ENCODE peak calls at places on chromosomes 13 and 19, in seven cellular contexts. Q is IMR-90, E is mesenchymal stem cell, H is neuronal stem cell, W is mesendoderm, V is H1, G is H9. T is an unnamed sample.

GRCh38 chr13:75279834-75280369 is 202.1 kb downstream of the TBC1D4 start:
- DNase-seq in E (no peak), V (no peak), Q (no peak), W (peak; percentile 47), G (no peak), H (no peak), T (no peak)

GRCh38 chr13:24006520-24007248 is 109.4 kb upstream of the C1QTNF9B start:
- DNase-seq in Q (no peak), V (no peak), W (no peak), G (no peak), H (no peak), E (no peak), T (no peak)

GRCh38 chr19:55494172-55494761 is 6.0 kb downstream of the SSC5D start:
- DNase-seq in E (no peak), H (no peak), G (no peak), V (no peak), W (no peak), Q (peak; percentile 75), T (no peak)

GRCh38 chr19:28966737-28967401 is 246.1 kb downstream of the UQCRFS1 start:
- DNase-seq in H (no peak), Q (no peak), G (no peak), V (no peak), E (no peak), W (no peak), T (no peak)

GRCh38 chr19:30694156-30694555 is 322.0 kb downstream of the ZNF536 start:
- DNase-seq in V (no peak), E (no peak), Q (no peak), G (no peak), H (no peak), W (no peak), T (no peak)

GRCh38 chr19:50479761-50480251 is 3.2 kb upstream of the GARIN5A start:
- DNase-seq in E (no peak), W (no peak), Q (no peak), H (no peak), G (no peak), V (no peak), T (no peak)

GRCh38 chr13:45518525-45519235 is 53.9 kb downstream of the COG3 start:
- DNase-seq in G (no peak), W (peak; percentile 81), H (no peak), E (peak; percentile 31), V (no peak), Q (peak; percentile 90), T (peak; percentile 81)

GRCh38 chr13:54356209-54356608 is 1327.6 kb downstream of the OLFM4 start:
- DNase-seq in W (peak; percentile 96), Q (no peak), V (no peak), H (no peak), E (no peak), G (no peak), T (no peak)

GRCh38 chr19:2609389-2610116 is 92.9 kb downstream of the GNG7 start:
- DNase-seq in V (no peak), G (no peak), W (no peak), H (no peak), Q (no peak), E (no peak), T (no peak)

GRCh38 chr13:110320645-110321044 is 13.6 kb downstream of the COL4A2 start:
- DNase-seq in V (no peak), E (no peak), G (no peak), Q (no peak), W (no peak), H (no peak), T (no peak)

GRCh38 chr13:103190841-103191240 is 124.6 kb upstream of the SLC10A2 start:
- DNase-seq in G (no peak), H (no peak), W (no peak), E (no peak), V (no peak), Q (no peak), T (no peak)

GRCh38 chr13:39766464-39767167 is 111.2 kb downstream of the COG6 start:
- DNase-seq in V (no peak), E (no peak), G (no peak), Q (no peak), W (no peak), H (no peak), T (no peak)

GRCh38 chr19:5367530-5368133 is 27.0 kb upstream of the PTPRS start:
- DNase-seq in W (no peak), H (no peak), Q (no peak), V (no peak), E (no peak), G (no peak), T (no peak)

GRCh38 chr19:926595-927043 is 784 bp downstream of the ARID3A start:
- DNase-seq in E (peak; percentile 32), Q (no peak), H (no peak), V (no peak), W (peak; percentile 69), G (no peak), T (peak; percentile 70)

GRCh38 chr13:42967660-42968059 is 24.4 kb downstream of the EPSTI1 start:
- DNase-seq in G (no peak), W (no peak), H (no peak), E (no peak), Q (no peak), V (no peak), T (no peak)

GRCh38 chr13:111337206-111337605 is 16.8 kb downstream of the TEX29 start:
- DNase-seq in E (peak; percentile 74), V (no peak), H (no peak), W (no peak), G (peak; percentile 5), Q (peak; percentile 96), T (peak; percentile 64)

GRCh38 chr19:35755550-35756371 is 1.1 kb downstream of the HSPB6 start:
- DNase-seq in G (peak; percentile 39), Q (peak; percentile 55), W (no peak), H (no peak), E (peak; percentile 46), V (no peak), T (peak; percentile 14)

GRCh38 chr13:77067519-77067918 is 40.6 kb upstream of the FBXL3 start:
- DNase-seq in E (no peak), G (no peak), V (no peak), Q (no peak), H (no peak), W (no peak), T (no peak)

GRCh38 chr13:102597029-102598015 is 536 bp downstream of the TPP2 start:
- DNase-seq in Q (peak; percentile 52), H (peak; percentile 9), V (no peak), E (peak; percentile 59), G (no peak), W (peak; percentile 35), T (peak; percentile 24)

GRCh38 chr19:6891761-6892385 is 4.5 kb downstream of the ADGRE1 start:
- DNase-seq in E (no peak), V (no peak), G (no peak), Q (no peak), H (no peak), W (no peak), T (no peak)

GRCh38 chr13:38350114-38350617 is 515 bp downstream of the UFM1 start:
- DNase-seq in V (peak; percentile 59), H (no peak), G (no peak), Q (peak; percentile 50), E (no peak), W (peak; percentile 63), T (peak; percentile 50)

GRCh38 chr13:76939215-76939614 is 9.1 kb upstream of the ACOD1 start:
- DNase-seq in E (peak; percentile 10), V (no peak), W (no peak), Q (peak; percentile 41), G (no peak), H (no peak), T (peak; percentile 79)

GRCh38 chr13:76379341-76380105 is 506.7 kb downstream of the KCTD12 start:
- DNase-seq in G (no peak), H (no peak), V (no peak), Q (no peak), W (no peak), E (no peak), T (no peak)

GRCh38 chr13:64553411-64554129 is 2676.6 kb downstream of the PCDH9 start:
- DNase-seq in W (no peak), G (no peak), E (peak; percentile 60), V (no peak), Q (peak; percentile 42), H (no peak), T (no peak)

GRCh38 chr13:112200200-112200599 is 133.3 kb downstream of the SOX1 start:
- DNase-seq in E (no peak), W (no peak), H (no peak), Q (no peak), G (no peak), V (no peak), T (no peak)

GRCh38 chr13:40254394-40254793 is 412.0 kb downstream of the FOXO1 start:
- DNase-seq in H (no peak), E (no peak), Q (no peak), V (no peak), G (no peak), W (peak; percentile 62), T (peak; percentile 20)

GRCh38 chr13:110942248-110942981 is 27.5 kb upstream of the ANKRD10 start:
- DNase-seq in G (no peak), E (peak; percentile 14), V (no peak), W (no peak), Q (peak; percentile 44), H (no peak), T (peak; percentile 37)

GRCh38 chr13:89937420-89937819 is 1410.1 kb upstream of the MIR17HG start:
- DNase-seq in W (no peak), Q (no peak), V (no peak), G (no peak), E (no peak), H (no peak), T (no peak)
- H2BK5ac ChIP-seq in W (no peak overlapping the region), Q (no peak overlapping the region), V (no peak overlapping the region), G (no peak overlapping the region), E (no peak overlapping the region), H (no peak overlapping the region), T (no peak overlapping the region)

DNA sequence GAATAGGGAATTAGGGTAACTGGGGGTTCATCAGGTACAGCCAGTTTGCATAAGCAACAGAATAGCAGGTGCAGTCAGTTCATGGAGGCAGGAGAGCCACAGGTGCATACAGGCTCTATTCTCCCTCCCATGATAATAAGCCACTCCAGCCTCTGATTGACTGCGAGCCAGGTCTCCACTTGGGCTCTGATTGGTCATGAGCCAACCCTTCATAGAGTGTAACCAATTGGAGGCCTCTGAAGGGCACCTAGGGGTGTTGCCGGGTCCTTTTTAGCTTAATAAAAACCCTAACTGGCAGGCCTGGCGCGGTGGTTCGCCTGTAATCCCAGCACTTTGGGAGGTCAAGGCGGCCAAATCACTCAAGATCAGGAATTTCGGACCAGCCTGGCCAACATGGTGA is 8.7 kb upstream of the CKM start:
- DNase-seq in W (no peak), Q (no peak), H (no peak), V (no peak), E (no peak), G (peak; percentile 55), T (no peak)
- H2BK5ac ChIP-seq in W (no peak overlapping the region), Q (no peak overlapping the region), H (no peak overlapping the region), V (no peak overlapping the region), E (no peak overlapping the region), G (no peak overlapping the region), T (no peak overlapping the region)

GRCh38 chr13:113920606-113921306 is 53.1 kb downstream of the C13orf46 start:
- DNase-seq in H (no peak), W (no peak), V (no peak), G (no peak), E (no peak), Q (no peak), T (no peak)
- H2BK5ac ChIP-seq in H (no peak overlapping the region), W (no peak overlapping the region), V (no peak overlapping the region), G (no peak overlapping the region), E (no peak overlapping the region), Q (no peak overlapping the region), T (no peak overlapping the region)

DNA sequence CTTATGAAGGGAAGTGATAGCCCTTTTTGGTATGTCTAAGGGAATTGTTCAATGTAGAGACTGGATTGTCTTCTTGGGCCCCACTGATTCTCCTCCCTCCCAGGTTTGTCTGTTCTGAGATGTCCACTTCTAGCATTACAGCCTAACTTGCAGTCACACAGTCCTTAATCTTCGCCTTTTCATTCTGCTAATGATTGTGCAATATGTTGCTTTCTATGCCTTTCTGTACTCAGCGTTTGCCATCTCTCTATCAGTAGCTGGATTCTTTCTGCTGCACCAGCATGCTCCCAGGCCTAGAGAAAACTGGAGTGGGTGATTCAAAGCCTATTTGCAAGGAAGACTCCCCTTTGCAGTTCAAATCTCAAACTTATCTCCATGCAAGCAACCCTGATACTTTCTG is 307.5 kb upstream of the DACH1 start:
- DNase-seq in H (no peak), G (no peak), W (no peak), V (no peak), E (no peak), Q (no peak), T (no peak)
- H2BK5ac ChIP-seq in H (no peak overlapping the region), G (no peak overlapping the region), W (no peak overlapping the region), V (no peak overlapping the region), E (no peak overlapping the region), Q (no peak overlapping the region), T (no peak overlapping the region)